ENCODE peak calls at places on chromosomes 6 and 20, in seven cellular contexts. R is H1, A is HCT116, N is endothelial cell of umbilical vein, J is HepG2, X is GM12878, B is K562. G is an unnamed sample.

GRCh38 chr6:165774903-165775608 is 112.0 kb upstream of the PDE10A start:
- DNase-seq in A (no peak), X (no peak), B (no peak), J (peak; percentile 39), R (no peak), N (peak; percentile 99), G (no peak)

GRCh38 chr20:13610205-13610604 is 28.5 kb downstream of the TASP1 start:
- DNase-seq in B (peak; percentile 8), R (no peak), A (no peak), X (no peak), J (peak; percentile 41), N (no peak), G (no peak)

GRCh38 chr20:15047561-15047960 is 710.1 kb upstream of the FLRT3 start:
- DNase-seq in J (no peak), X (no peak), N (no peak), R (no peak), B (no peak), A (no peak), G (no peak)

GRCh38 chr6:56729719-56730118 is 87.0 kb upstream of the DST start:
- DNase-seq in R (no peak), A (no peak), B (no peak), X (no peak), N (peak; percentile 39), J (no peak), G (no peak)

GRCh38 chr6:30493643-30494250 is 4.4 kb downstream of the HLA-E start:
- DNase-seq in R (no peak), X (no peak), N (peak; percentile 15), A (no peak), B (peak; percentile 25), J (no peak), G (no peak)

GRCh38 chr6:24980507-24981384 is 45.0 kb upstream of the RIPOR2 start:
- DNase-seq in B (no peak), R (no peak), J (no peak), A (no peak), N (no peak), X (no peak), G (no peak)

GRCh38 chr20:17825949-17826843 is 126.4 kb downstream of the BANF2 start:
- DNase-seq in A (no peak), B (no peak), J (peak; percentile 44), X (peak; percentile 74), R (no peak), N (no peak), G (no peak)

GRCh38 chr6:96923871-96924493 is 546 bp upstream of the KLHL32 start:
- DNase-seq in J (peak; percentile 46), A (no peak), R (peak; percentile 38), B (no peak), X (no peak), N (peak; percentile 14), G (no peak)

GRCh38 chr6:155050311-155050710 is 55.2 kb downstream of the TIAM2 start:
- DNase-seq in A (no peak), N (no peak), B (no peak), J (no peak), R (no peak), X (peak; percentile 27), G (no peak)

GRCh38 chr6:109747216-109747615 is 56.1 kb downstream of the FIG4 start:
- DNase-seq in B (no peak), N (no peak), J (no peak), X (no peak), R (no peak), A (no peak), G (no peak)

GRCh38 chr6:112595201-112595600 is 248.1 kb downstream of the RFPL4B start:
- DNase-seq in X (no peak), A (no peak), R (no peak), N (no peak), J (no peak), B (no peak), G (no peak)

GRCh38 chr6:77456531-77457248 is 6.6 kb downstream of the HTR1B start:
- DNase-seq in X (no peak), N (peak; percentile 96), J (peak; percentile 12), B (no peak), R (no peak), A (peak; percentile 65), G (no peak)

GRCh38 chr20:46179811-46180326 is 61.8 kb downstream of the CD40 start:
- DNase-seq in X (no peak), R (no peak), B (no peak), A (no peak), J (no peak), N (no peak), G (no peak)

GRCh38 chr20:57661201-57662027 is 41.2 kb upstream of the ZBP1 start:
- DNase-seq in N (no peak), B (no peak), A (no peak), X (no peak), J (no peak), R (no peak), G (no peak)

GRCh38 chr20:33392016-33392415 is 9.3 kb downstream of the CDK5RAP1 start:
- DNase-seq in J (no peak), X (no peak), B (no peak), R (no peak), A (no peak), N (no peak), G (peak; percentile 77)

GRCh38 chr20:40464731-40465208 is 224.3 kb downstream of the MAFB start:
- DNase-seq in X (no peak), N (no peak), A (no peak), J (no peak), B (no peak), R (no peak), G (no peak)

GRCh38 chr20:3203315-3204123 is 963 bp downstream of the DDRGK1 start:
- DNase-seq in X (no peak), A (no peak), R (no peak), B (peak; percentile 51), J (peak; percentile 50), N (peak; percentile 24), G (no peak)

GRCh38 chr6:118207947-118208346 is 300.9 kb downstream of the SLC35F1 start:
- DNase-seq in B (no peak), J (no peak), R (no peak), A (no peak), X (no peak), N (no peak), G (no peak)

GRCh38 chr6:78995946-78996345 is 82.1 kb downstream of the PHIP start:
- DNase-seq in R (no peak), N (no peak), A (no peak), J (no peak), X (no peak), B (no peak), G (no peak)

GRCh38 chr6:136763255-136763654 is 29.0 kb downstream of the MAP3K5 start:
- DNase-seq in N (no peak), A (no peak), X (no peak), R (no peak), J (no peak), B (no peak), G (no peak)

GRCh38 chr6:41462980-41463930 is 82.9 kb upstream of the FOXP4 start:
- DNase-seq in J (peak; percentile 77), B (peak; percentile 81), X (no peak), R (no peak), N (peak; percentile 83), A (peak; percentile 27), G (no peak)

GRCh38 chr6:24536466-24536865 is 41.7 kb downstream of the ALDH5A1 start:
- DNase-seq in R (no peak), J (no peak), N (no peak), A (no peak), X (no peak), B (no peak), G (peak; percentile 78)

GRCh38 chr6:166904101-166904746 is 52.1 kb downstream of the RNASET2 start:
- DNase-seq in J (no peak), N (no peak), B (no peak), X (no peak), A (no peak), R (no peak), G (no peak)

GRCh38 chr6:163876391-163876790 is 461.9 kb downstream of the QKI start:
- DNase-seq in N (no peak), J (no peak), A (no peak), X (no peak), R (no peak), B (no peak), G (no peak)
- H3K9ac ChIP-seq in N (no peak overlapping the region), J (no peak overlapping the region), A (no peak overlapping the region), X (no peak overlapping the region), R (no peak overlapping the region), B (no peak overlapping the region), G (no peak overlapping the region)

GRCh38 chr6:28360961-28361360 is 11.2 kb downstream of the ZKSCAN3 start:
- DNase-seq in B (no peak), A (no peak), R (no peak), J (no peak), N (no peak), X (no peak), G (no peak)
- TF ChIP-seq POLR2AphosphoS5 in B (no peak), A (no peak), R (no peak), J (no peak), N (no peak), X (no peak), G (no peak)

GRCh38 chr20:48782073-48782472 is 45.7 kb downstream of the PREX1 start:
- DNase-seq in B (no peak), N (no peak), X (no peak), J (no peak), A (no peak), R (no peak), G (no peak)

GRCh38 chr20:48777005-48777404 is 50.8 kb downstream of the PREX1 start:
- DNase-seq in N (no peak), X (no peak), J (no peak), A (no peak), R (no peak), B (no peak), G (no peak)

GRCh38 chr20:48777821-48778220 is 50.0 kb downstream of the PREX1 start:
- DNase-seq in X (no peak), R (no peak), N (no peak), A (no peak), J (no peak), B (no peak), G (no peak)

GRCh38 chr20:48781634-48782033 is 46.2 kb downstream of the PREX1 start:
- DNase-seq in R (no peak), X (no peak), J (no peak), A (no peak), N (no peak), B (no peak), G (no peak)

GRCh38 chr20:48779435-48779834 is 48.4 kb downstream of the PREX1 start:
- DNase-seq in B (no peak), R (no peak), X (no peak), J (no peak), A (no peak), N (no peak), G (no peak)
- TF ChIP-seq EZH2 in B (no peak), R (no peak), X (no peak), J (no peak), A (no peak), N (no peak), G (no peak)

DNA sequence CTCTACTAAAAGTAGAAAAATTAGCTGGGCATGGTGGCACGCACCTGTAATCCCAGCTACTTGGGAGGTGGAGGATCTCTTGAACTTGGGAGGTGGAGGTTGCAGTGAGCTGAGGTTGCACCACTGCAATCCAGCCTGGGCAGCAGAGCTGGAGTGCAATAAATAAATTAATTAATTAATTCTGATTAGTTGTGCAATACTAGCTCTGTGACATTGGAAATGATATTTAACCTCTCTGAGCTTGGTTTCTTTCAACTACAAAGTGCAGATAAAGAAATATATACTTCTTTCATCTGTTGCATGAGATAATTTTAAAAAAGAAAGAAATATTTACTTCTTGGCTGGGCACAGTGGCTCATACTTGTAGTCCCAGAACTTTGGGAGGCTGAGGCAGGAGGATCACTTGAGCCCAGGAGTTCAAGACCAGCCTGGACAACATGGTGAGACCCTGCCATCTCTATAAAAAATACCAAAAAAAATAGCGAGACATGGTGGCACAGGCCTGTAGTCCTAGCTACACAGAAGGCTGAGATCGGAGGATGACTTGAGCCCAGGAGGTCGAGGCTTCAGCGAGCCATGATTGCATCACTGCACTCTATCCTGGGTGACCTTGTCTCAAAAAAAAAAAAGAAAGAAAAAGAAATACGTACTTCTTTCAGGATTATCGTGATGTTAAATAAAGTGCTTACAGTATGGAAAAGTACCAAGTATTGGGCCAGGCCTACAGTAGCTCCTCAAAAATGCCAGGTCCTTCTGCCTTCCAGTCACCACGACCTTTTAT is 15.6 kb upstream of the TBCC start:
- DNase-seq in J (no peak), B (no peak), R (no peak), N (no peak), X (no peak), A (no peak), G (no peak)
- H3K9ac ChIP-seq in J (no peak overlapping the region), B (no peak overlapping the region), R (no peak overlapping the region), N (no peak overlapping the region), X (no peak overlapping the region), A (no peak overlapping the region), G (no peak overlapping the region)

G was measured in SK-N-MC.